ENCODE peak calls at places on chromosome 16, in eight cellular contexts. One of them, this sample, is unnamed.

GRCh38 chr16:291539-291938 is 8.6 kb downstream of the PDIA2 start:
- DNase-seq in transverse colon: no peak
- DNase-seq in HL-60: no peak
- DNase-seq in prostate gland: no peak
- DNase-seq in stomach: no peak
- DNase-seq in GM23338: no peak
- DNase-seq in suprapubic skin: no peak
- DNase-seq in sigmoid colon: no peak
- DNase-seq in this sample: no peak

GRCh38 chr16:21283521-21284289 is 5.6 kb upstream of the CRYM start:
- DNase-seq in transverse colon: peak
- DNase-seq in HL-60: no peak
- DNase-seq in prostate gland: peak
- DNase-seq in stomach: peak
- DNase-seq in GM23338: peak
- DNase-seq in suprapubic skin: no peak
- DNase-seq in sigmoid colon: peak
- DNase-seq in this sample: peak

GRCh38 chr16:84764970-84765369 is 54.8 kb upstream of the CRISPLD2 start:
- DNase-seq in transverse colon: no peak
- DNase-seq in HL-60: no peak
- DNase-seq in prostate gland: no peak
- DNase-seq in stomach: no peak
- DNase-seq in GM23338: no peak
- DNase-seq in suprapubic skin: no peak
- DNase-seq in sigmoid colon: no peak
- DNase-seq in this sample: no peak

GRCh38 chr16:72198021-72198420 is 26.1 kb upstream of the PMFBP1 start:
- DNase-seq in transverse colon: no peak
- DNase-seq in HL-60: no peak
- DNase-seq in prostate gland: no peak
- DNase-seq in stomach: no peak
- DNase-seq in GM23338: no peak
- DNase-seq in suprapubic skin: no peak
- DNase-seq in sigmoid colon: peak
- DNase-seq in this sample: no peak

GRCh38 chr16:73240928-73241327 is 193.0 kb upstream of the ZFHX3 start:
- DNase-seq in transverse colon: no peak
- DNase-seq in HL-60: no peak
- DNase-seq in prostate gland: no peak
- DNase-seq in stomach: no peak
- DNase-seq in GM23338: no peak
- DNase-seq in suprapubic skin: no peak
- DNase-seq in sigmoid colon: no peak
- DNase-seq in this sample: no peak

GRCh38 chr16:81366316-81366932 is 51.7 kb downstream of the GAN start:
- DNase-seq in transverse colon: no peak
- DNase-seq in HL-60: no peak
- DNase-seq in prostate gland: peak
- DNase-seq in stomach: no peak
- DNase-seq in GM23338: peak
- DNase-seq in suprapubic skin: no peak
- DNase-seq in sigmoid colon: no peak
- DNase-seq in this sample: peak

GRCh38 chr16:50506543-50506937 is 41.7 kb upstream of the NKD1 start:
- DNase-seq in transverse colon: no peak
- DNase-seq in HL-60: no peak
- DNase-seq in prostate gland: no peak
- DNase-seq in stomach: no peak
- DNase-seq in GM23338: no peak
- DNase-seq in suprapubic skin: no peak
- DNase-seq in sigmoid colon: no peak
- DNase-seq in this sample: no peak

GRCh38 chr16:21626659-21627277 is 25.6 kb downstream of the IGSF6 start:
- DNase-seq in transverse colon: no peak
- DNase-seq in HL-60: peak
- DNase-seq in prostate gland: no peak
- DNase-seq in stomach: no peak
- DNase-seq in GM23338: no peak
- DNase-seq in suprapubic skin: peak
- DNase-seq in sigmoid colon: peak
- DNase-seq in this sample: no peak

GRCh38 chr16:49491736-49492089 is 118.1 kb downstream of the C16orf78 start:
- DNase-seq in transverse colon: peak
- DNase-seq in HL-60: no peak
- DNase-seq in prostate gland: peak
- DNase-seq in stomach: no peak
- DNase-seq in GM23338: peak
- DNase-seq in suprapubic skin: peak
- DNase-seq in sigmoid colon: peak
- DNase-seq in this sample: no peak

GRCh38 chr16:65069090-65069489 is 52.8 kb downstream of the CDH11 start:
- DNase-seq in transverse colon: no peak
- DNase-seq in HL-60: no peak
- DNase-seq in prostate gland: no peak
- DNase-seq in stomach: no peak
- DNase-seq in GM23338: no peak
- DNase-seq in suprapubic skin: no peak
- DNase-seq in sigmoid colon: no peak
- DNase-seq in this sample: no peak

GRCh38 chr16:86984975-86985655 is 332.1 kb downstream of the C16orf95 start:
- DNase-seq in transverse colon: no peak
- DNase-seq in HL-60: no peak
- DNase-seq in prostate gland: no peak
- DNase-seq in stomach: no peak
- DNase-seq in GM23338: peak
- DNase-seq in suprapubic skin: no peak
- DNase-seq in sigmoid colon: no peak
- DNase-seq in this sample: no peak

GRCh38 chr16:19717781-19718623 is at the start of the genes IQCK and KNOP1:
- DNase-seq in transverse colon: peak
- DNase-seq in HL-60: peak
- DNase-seq in prostate gland: peak
- DNase-seq in stomach: peak
- DNase-seq in GM23338: peak
- DNase-seq in suprapubic skin: peak
- DNase-seq in sigmoid colon: peak
- DNase-seq in this sample: peak

GRCh38 chr16:66188786-66189725 is 177.4 kb upstream of the CDH5 start:
- DNase-seq in transverse colon: no peak
- DNase-seq in HL-60: no peak
- DNase-seq in prostate gland: no peak
- DNase-seq in stomach: no peak
- DNase-seq in GM23338: no peak
- DNase-seq in suprapubic skin: no peak
- DNase-seq in sigmoid colon: no peak
- DNase-seq in this sample: no peak

GRCh38 chr16:4566144-4566543 is 10.0 kb downstream of the C16orf96 start:
- DNase-seq in transverse colon: no peak
- DNase-seq in HL-60: no peak
- DNase-seq in prostate gland: no peak
- DNase-seq in stomach: no peak
- DNase-seq in GM23338: no peak
- DNase-seq in suprapubic skin: no peak
- DNase-seq in sigmoid colon: no peak
- DNase-seq in this sample: no peak

GRCh38 chr16:74852500-74852875 is 77.9 kb upstream of the FA2H start:
- DNase-seq in transverse colon: no peak
- DNase-seq in HL-60: no peak
- DNase-seq in prostate gland: no peak
- DNase-seq in stomach: no peak
- DNase-seq in GM23338: no peak
- DNase-seq in suprapubic skin: no peak
- DNase-seq in sigmoid colon: no peak
- DNase-seq in this sample: no peak

DNA sequence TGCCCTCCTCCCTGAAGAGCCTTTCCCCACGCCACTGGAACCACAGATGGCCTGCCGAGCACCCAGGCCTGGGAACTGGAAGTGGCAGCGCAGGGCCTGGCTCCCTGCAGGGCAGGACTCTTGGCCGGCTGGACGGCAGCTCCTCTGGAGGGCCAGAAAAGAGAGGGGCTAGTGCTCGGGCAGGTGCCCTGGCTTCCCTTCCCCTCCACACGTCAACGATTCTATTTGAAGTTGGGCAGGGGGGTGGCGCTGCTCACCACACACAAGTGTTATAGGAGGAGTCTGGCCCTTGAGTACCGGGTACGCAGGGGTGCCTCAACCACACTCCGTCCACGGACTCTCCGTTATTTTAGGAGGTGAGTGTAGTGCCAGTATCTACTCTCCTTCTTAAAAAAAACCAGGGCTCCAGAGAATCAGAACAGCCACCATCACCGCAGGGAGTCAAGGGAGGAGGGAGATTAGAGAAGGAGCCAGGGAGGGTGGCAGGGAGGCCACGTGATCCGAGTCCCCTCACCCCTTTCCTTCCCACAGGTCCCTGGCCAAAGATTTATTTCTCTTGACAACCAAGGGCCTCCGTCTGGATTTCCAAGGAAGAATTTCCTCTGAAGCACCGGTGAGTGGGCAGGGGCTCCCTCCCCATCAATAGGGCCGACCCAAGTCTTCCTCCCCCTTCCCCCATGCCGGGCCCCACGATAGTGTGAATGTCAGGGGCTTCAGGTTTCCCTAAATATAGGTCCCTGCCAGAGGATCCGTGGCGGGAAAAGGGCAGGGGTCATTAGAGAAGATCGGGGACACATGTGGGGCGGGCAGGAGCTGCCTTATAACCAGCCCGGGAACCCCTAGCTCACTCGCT is 1.4 kb upstream of the ALDOA start:
- DNase-seq in transverse colon: peak
- DNase-seq in HL-60: peak
- DNase-seq in prostate gland: peak
- DNase-seq in stomach: peak
- DNase-seq in GM23338: peak
- DNase-seq in suprapubic skin: no peak
- DNase-seq in sigmoid colon: peak
- DNase-seq in this sample: peak
- TF ChIP-seq POLR2AphosphoS5 in transverse colon: peak
- TF ChIP-seq POLR2AphosphoS5 in HL-60: peak
- TF ChIP-seq POLR2AphosphoS5 in prostate gland: peak
- TF ChIP-seq POLR2AphosphoS5 in stomach: peak
- TF ChIP-seq POLR2AphosphoS5 in GM23338: no peak
- TF ChIP-seq POLR2AphosphoS5 in suprapubic skin: no peak
- TF ChIP-seq POLR2AphosphoS5 in sigmoid colon: peak
- TF ChIP-seq POLR2AphosphoS5 in this sample: no peak

DNA sequence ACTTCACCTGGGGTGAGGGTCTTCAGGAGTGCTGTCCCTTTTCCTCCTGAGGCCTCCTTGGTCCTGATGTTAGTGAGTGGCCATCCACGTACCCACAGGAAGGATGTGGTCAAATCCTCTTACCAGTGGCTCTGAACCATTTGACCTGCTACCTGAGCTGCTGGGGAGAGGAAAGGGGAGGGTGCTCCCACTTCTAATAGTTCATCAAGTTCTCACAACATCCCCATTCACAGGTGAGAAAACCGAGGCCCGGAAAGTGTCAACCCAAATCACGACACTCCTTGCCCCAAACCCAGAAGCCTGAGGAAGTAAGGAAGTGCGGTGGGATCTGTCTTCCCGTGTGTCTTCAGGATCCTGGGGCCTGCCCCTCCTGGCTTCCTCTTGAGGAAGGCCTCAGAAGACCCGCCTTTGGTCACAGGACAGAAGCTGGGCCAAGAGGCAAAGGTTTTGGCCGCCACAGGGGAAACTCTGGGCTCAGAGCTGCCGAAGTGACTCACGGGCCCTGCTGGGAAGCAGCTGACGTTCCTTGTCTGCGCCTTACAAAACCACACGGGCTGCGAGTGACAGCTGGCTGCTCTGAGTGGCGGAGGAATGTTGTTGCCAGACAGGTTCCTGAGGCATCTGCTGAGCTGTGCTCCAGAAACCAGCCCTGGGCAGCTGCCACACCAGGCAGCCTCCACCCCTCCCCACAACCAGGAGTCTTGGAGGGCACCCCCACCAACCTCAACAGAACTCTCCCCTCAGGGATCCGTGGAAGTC is 13.9 kb upstream of the KIFC3 start:
- DNase-seq in transverse colon: peak
- DNase-seq in HL-60: peak
- DNase-seq in prostate gland: peak
- DNase-seq in stomach: peak
- DNase-seq in GM23338: peak
- DNase-seq in suprapubic skin: peak
- DNase-seq in sigmoid colon: peak
- DNase-seq in this sample: no peak
- TF ChIP-seq POLR2AphosphoS5 in transverse colon: peak
- TF ChIP-seq POLR2AphosphoS5 in HL-60: peak
- TF ChIP-seq POLR2AphosphoS5 in prostate gland: peak
- TF ChIP-seq POLR2AphosphoS5 in stomach: peak
- TF ChIP-seq POLR2AphosphoS5 in GM23338: no peak
- TF ChIP-seq POLR2AphosphoS5 in suprapubic skin: peak
- TF ChIP-seq POLR2AphosphoS5 in sigmoid colon: peak
- TF ChIP-seq POLR2AphosphoS5 in this sample: no peak

DNA sequence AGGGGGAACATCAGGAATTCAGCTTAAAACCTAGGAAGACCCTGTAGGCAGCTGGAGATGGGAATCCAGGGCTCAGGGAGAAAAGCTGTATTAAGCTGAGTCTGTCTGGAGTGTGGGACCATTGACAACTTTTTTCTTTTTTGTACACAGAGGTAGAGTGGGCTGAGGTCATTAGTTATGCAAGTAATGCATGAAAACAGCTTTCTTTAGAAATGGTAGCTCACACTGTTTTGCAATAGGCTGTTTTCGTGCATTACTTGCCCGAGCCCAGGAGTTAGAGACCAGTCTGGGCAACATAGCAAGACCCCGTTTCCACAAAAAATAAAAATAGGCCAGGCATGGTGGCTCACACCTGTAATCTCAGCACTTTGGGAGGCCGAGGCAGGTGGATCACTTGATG is 46.5 kb downstream of the KATNIP start:
- DNase-seq in transverse colon: no peak
- DNase-seq in HL-60: no peak
- DNase-seq in prostate gland: no peak
- DNase-seq in stomach: no peak
- DNase-seq in GM23338: no peak
- DNase-seq in suprapubic skin: no peak
- DNase-seq in sigmoid colon: no peak
- DNase-seq in this sample: no peak
- TF ChIP-seq POLR2AphosphoS5 in transverse colon: no peak
- TF ChIP-seq POLR2AphosphoS5 in HL-60: no peak
- TF ChIP-seq POLR2AphosphoS5 in prostate gland: no peak
- TF ChIP-seq POLR2AphosphoS5 in stomach: no peak
- TF ChIP-seq POLR2AphosphoS5 in GM23338: no peak
- TF ChIP-seq POLR2AphosphoS5 in suprapubic skin: no peak
- TF ChIP-seq POLR2AphosphoS5 in sigmoid colon: no peak
- TF ChIP-seq POLR2AphosphoS5 in this sample: no peak

DNA sequence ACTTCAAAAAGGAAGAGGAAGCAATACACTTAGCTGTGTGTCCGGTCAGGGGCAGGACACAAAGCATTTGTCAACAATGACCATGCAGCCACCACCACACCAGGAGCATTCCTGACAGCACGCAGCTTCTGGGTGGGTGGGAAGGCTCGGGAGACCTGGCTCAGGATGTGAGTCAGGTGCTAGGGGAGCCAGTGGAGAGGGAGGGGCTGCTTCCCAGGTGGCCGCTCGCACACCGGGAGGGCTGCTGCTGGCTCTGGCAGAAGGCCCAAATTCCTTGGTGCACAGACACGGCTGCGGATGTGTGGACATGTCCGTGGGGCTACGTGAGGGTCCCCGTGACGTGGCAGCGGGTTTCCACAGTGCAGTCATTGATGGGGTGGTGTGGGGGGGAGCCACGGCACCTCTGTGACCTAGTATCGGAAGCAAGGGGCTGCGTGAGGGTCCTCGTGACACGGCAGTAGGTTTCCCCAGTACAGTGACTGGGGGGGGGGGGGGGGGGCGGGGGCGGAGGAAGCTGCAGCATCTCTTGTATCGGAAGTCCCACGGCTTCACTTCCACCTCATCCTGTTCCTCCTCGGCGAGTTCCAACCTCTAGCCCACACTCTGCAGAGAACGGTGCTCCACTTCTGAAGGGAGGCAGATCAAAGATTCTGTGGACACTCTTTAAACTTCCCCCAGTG is 112.8 kb downstream of the ZNF778 start:
- DNase-seq in transverse colon: no peak
- DNase-seq in HL-60: no peak
- DNase-seq in prostate gland: no peak
- DNase-seq in stomach: peak
- DNase-seq in GM23338: peak
- DNase-seq in suprapubic skin: no peak
- DNase-seq in sigmoid colon: no peak
- DNase-seq in this sample: no peak
- TF ChIP-seq POLR2AphosphoS5 in transverse colon: no peak
- TF ChIP-seq POLR2AphosphoS5 in HL-60: no peak
- TF ChIP-seq POLR2AphosphoS5 in prostate gland: no peak
- TF ChIP-seq POLR2AphosphoS5 in stomach: peak
- TF ChIP-seq POLR2AphosphoS5 in GM23338: no peak
- TF ChIP-seq POLR2AphosphoS5 in suprapubic skin: no peak
- TF ChIP-seq POLR2AphosphoS5 in sigmoid colon: no peak
- TF ChIP-seq POLR2AphosphoS5 in this sample: no peak

This sample was measured in GM12891.